ENCODE peak calls at places on chromosome 17, in five cellular contexts. R, G, N, D and L are unnamed samples. For H3K36me3, the result is how much of the 10 kb centered on the place peaks cover.

GRCh38 chr17:62064791-62065563 is at the start of gene MED13:
- DNase-seq in R (peak), G (peak), N (peak), D (peak), L (peak)

GRCh38 chr17:30235386-30236296 is at the start of gene SLC6A4:
- DNase-seq in R (no peak), G (peak), N (no peak), D (no peak), L (no peak)

GRCh38 chr17:80872999-80873951 is 118.4 kb upstream of the CHMP6 start:
- DNase-seq in R (no peak), G (peak), N (no peak), D (no peak), L (no peak)

GRCh38 chr17:247767-248166 is 66.3 kb upstream of the DOC2B start:
- DNase-seq in R (no peak), G (no peak), N (no peak), D (no peak), L (no peak)

GRCh38 chr17:42818379-42818778 is 5.7 kb downstream of the BECN1 start:
- DNase-seq in R (no peak), G (peak), N (no peak), D (no peak), L (no peak)

GRCh38 chr17:549197-550040 is 165.2 kb downstream of the VPS53 start:
- DNase-seq in R (no peak), G (peak), N (no peak), D (no peak), L (no peak)

GRCh38 chr17:82837586-82838320 is 2.1 kb downstream of the ZNF750 start:
- DNase-seq in R (no peak), G (no peak), N (no peak), D (no peak), L (no peak)

GRCh38 chr17:57121308-57122042 is 36.4 kb downstream of the AKAP1 start:
- DNase-seq in R (no peak), G (peak), N (no peak), D (no peak), L (peak)

GRCh38 chr17:78108726-78109488 is 19.6 kb downstream of the TMC6 start:
- DNase-seq in R (no peak), G (no peak), N (no peak), D (no peak), L (no peak)

GRCh38 chr17:77734371-77735050 is 224.0 kb upstream of the TNRC6C start:
- DNase-seq in R (no peak), G (peak), N (no peak), D (no peak), L (no peak)

GRCh38 chr17:7673239-7673638 is 14.1 kb downstream of the TP53 start:
- DNase-seq in R (no peak), G (no peak), N (no peak), D (peak), L (peak)

GRCh38 chr17:7674934-7675333 is 12.4 kb downstream of the TP53 start:
- DNase-seq in R (no peak), G (no peak), N (no peak), D (no peak), L (no peak)

GRCh38 chr17:7677388-7678067 is 9.8 kb downstream of the TP53 start:
- DNase-seq in R (no peak), G (no peak), N (no peak), D (no peak), L (no peak)

GRCh38 chr17:7676533-7676932 is 10.8 kb downstream of the TP53 start:
- DNase-seq in R (no peak), G (no peak), N (no peak), D (no peak), L (no peak)
- H3K36me3 ChIP-seq in R (under half), G (under half), N (under half), D (under half), L (half or more)

DNA sequence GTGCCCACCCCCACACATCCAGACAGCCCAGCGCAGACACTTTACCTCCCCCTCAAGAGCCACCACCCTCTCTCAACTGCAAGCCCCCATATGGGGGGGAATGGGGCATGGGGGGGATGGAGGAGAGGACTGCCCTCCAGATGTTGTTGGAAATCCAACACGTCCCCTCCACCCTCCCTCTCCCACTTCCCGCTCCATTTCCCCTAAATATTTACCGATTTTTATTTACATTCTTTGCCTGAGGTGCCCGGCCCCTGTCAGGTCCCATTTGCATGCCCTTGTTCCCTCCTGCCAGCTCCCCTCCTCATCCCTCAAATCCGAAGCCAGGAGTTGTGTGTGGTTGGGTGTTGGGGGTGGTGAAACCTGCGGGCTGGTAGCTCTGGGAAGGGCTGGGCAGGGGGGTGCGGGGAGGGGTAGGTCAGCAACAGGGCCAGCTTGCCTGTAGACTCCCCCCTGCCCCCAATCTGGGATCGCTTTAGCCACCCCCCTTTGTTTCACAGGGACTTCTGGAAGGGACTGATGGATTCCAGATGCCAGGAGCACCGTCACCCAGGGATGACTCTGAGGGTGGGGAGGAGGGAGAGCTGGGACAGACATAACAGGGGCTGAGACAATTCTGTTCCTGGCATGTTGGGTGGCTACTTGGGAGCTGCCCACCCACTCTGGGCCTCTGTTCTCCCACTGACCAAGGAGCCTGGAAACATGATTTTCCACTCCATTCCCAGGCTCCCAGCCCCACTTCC is 39.7 kb upstream of the NGFR start:
- DNase-seq in R (no peak), G (peak), N (no peak), D (no peak), L (no peak)
- H3K4me3 ChIP-seq in R (no peak), G (no peak), N (no peak), D (no peak), L (no peak)

DNA sequence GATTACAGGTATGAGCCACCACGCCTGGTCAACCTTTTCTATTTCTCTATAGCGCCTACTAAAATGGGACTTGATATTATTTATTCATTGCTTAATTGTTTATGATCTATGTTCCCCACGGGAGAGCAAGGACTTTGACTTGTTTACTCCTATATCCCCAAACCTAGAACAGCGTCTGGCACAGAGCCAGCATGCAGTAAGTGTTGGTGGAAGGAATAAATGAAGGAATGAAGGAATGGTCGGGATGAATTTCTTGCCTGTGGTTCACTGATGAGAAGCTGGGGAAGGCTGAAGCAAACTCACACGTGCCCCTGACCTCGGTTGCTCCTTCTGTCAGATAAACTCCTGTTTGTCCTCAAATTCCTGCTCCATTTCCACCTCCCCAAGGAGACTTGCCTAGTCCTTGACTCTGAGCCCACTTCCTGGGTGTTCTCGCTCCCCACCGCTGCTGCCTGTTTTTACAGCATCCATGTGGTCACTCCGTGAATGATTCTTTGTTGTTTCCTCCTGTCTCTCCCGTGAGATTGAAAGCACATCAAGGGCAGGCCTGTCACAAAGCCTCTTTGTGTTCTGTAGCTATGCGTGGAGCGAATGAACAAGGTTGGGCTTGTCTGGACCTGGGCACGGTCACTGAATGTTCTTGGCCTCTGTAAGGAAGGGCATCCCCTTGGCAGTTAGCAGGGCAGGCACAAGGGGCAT is 17.3 kb downstream of the C17orf100 start:
- DNase-seq in R (no peak), G (no peak), N (no peak), D (no peak), L (no peak)
- H3K27ac ChIP-seq in R (no peak), G (no peak), N (no peak), D (no peak), L (no peak)

GRCh38 chr17:75515523-75516254 is at the start of gene CASKIN2:
- DNase-seq in R (peak), G (peak), N (peak), D (peak), L (peak)

GRCh38 chr17:75515229-75515522 is 161 bp downstream of the CASKIN2 start:
- DNase-seq in R (no peak), G (no peak), N (no peak), D (no peak), L (no peak)

GRCh38 chr17:75517277-75517865 is 1.0 kb downstream of the TSEN54 start:
- DNase-seq in R (no peak), G (no peak), N (peak), D (no peak), L (peak)

GRCh38 chr17:75516619-75517276 is 420 bp downstream of the TSEN54 start:
- DNase-seq in R (no peak), G (peak), N (no peak), D (peak), L (peak)

GRCh38 chr17:75516255-75516618 is at the start of gene TSEN54:
- DNase-seq in R (peak), G (peak), N (peak), D (peak), L (peak)
- H3K36me3 ChIP-seq in R (under half), G (under half), N (under half), D (under half), L (under half)

DNA sequence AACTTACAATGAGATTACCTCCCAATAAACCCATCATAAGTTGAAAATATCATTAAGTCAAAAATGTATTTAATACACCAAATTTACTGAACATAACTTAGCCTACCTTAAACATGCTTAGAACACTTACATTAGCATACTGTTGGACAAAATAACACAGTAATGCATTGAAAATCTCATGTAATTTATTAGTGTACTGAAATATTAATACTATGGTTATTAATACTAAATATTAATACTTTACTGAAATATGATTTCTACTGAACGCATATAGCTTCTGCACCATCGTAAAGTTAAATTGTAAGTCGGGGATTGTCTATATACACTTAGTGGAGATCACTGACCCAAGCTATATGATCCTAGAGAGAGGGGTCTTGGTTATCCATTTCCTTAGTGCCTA is 4.3 kb downstream of the USP32 start:
- DNase-seq in R (no peak), G (no peak), N (no peak), D (no peak), L (no peak)
- H3K4me3 ChIP-seq in R (no peak), G (no peak), N (no peak), D (no peak), L (no peak)